ENCODE peak calls at places on chromosomes 3 and 15, in six cellular contexts. One of them, this sample, is unnamed.

GRCh38 chr15:42100021-42100800 is 5.8 kb upstream of the PLA2G4D start:
- DNase-seq in brain microvascular endothelial cell: peak
- DNase-seq in fibroblast of pulmonary artery: no peak
- DNase-seq in PC-3: peak
- DNase-seq in A549: no peak
- DNase-seq in IMR-90: peak
- DNase-seq in this sample: no peak

GRCh38 chr15:78374436-78375393 is 34.6 kb downstream of the CRABP1 start:
- DNase-seq in brain microvascular endothelial cell: no peak
- DNase-seq in fibroblast of pulmonary artery: no peak
- DNase-seq in PC-3: peak
- DNase-seq in A549: peak
- DNase-seq in IMR-90: no peak
- DNase-seq in this sample: no peak

GRCh38 chr15:33027636-33028035 is 166.9 kb downstream of the FMN1 start:
- DNase-seq in brain microvascular endothelial cell: no peak
- DNase-seq in fibroblast of pulmonary artery: no peak
- DNase-seq in PC-3: no peak
- DNase-seq in A549: no peak
- DNase-seq in IMR-90: no peak
- DNase-seq in this sample: no peak

GRCh38 chr3:33858131-33858530 is 59.7 kb downstream of the PDCD6IP start:
- DNase-seq in brain microvascular endothelial cell: no peak
- DNase-seq in fibroblast of pulmonary artery: no peak
- DNase-seq in PC-3: peak
- DNase-seq in A549: no peak
- DNase-seq in IMR-90: no peak
- DNase-seq in this sample: no peak

GRCh38 chr3:17798000-17798399 is 55.6 kb upstream of the TBC1D5 start:
- DNase-seq in brain microvascular endothelial cell: no peak
- DNase-seq in fibroblast of pulmonary artery: no peak
- DNase-seq in PC-3: no peak
- DNase-seq in A549: peak
- DNase-seq in IMR-90: no peak
- DNase-seq in this sample: no peak

GRCh38 chr3:41338276-41338675 is 139.0 kb downstream of the CTNNB1 start:
- DNase-seq in brain microvascular endothelial cell: peak
- DNase-seq in fibroblast of pulmonary artery: peak
- DNase-seq in PC-3: peak
- DNase-seq in A549: no peak
- DNase-seq in IMR-90: peak
- DNase-seq in this sample: no peak

GRCh38 chr3:10557783-10558373 is 52.5 kb upstream of the ATP2B2 start:
- DNase-seq in brain microvascular endothelial cell: peak
- DNase-seq in fibroblast of pulmonary artery: no peak
- DNase-seq in PC-3: peak
- DNase-seq in A549: peak
- DNase-seq in IMR-90: peak
- DNase-seq in this sample: peak

GRCh38 chr15:33569036-33569435 is 258.3 kb downstream of the RYR3 start:
- DNase-seq in brain microvascular endothelial cell: no peak
- DNase-seq in fibroblast of pulmonary artery: no peak
- DNase-seq in PC-3: no peak
- DNase-seq in A549: no peak
- DNase-seq in IMR-90: no peak
- DNase-seq in this sample: no peak

GRCh38 chr3:32176989-32177701 is 61.3 kb upstream of the CMTM8 start:
- DNase-seq in brain microvascular endothelial cell: peak
- DNase-seq in fibroblast of pulmonary artery: peak
- DNase-seq in PC-3: peak
- DNase-seq in A549: peak
- DNase-seq in IMR-90: peak
- DNase-seq in this sample: peak

GRCh38 chr3:72231439-72232196 is 446.7 kb upstream of the PROK2 start:
- DNase-seq in brain microvascular endothelial cell: no peak
- DNase-seq in fibroblast of pulmonary artery: no peak
- DNase-seq in PC-3: no peak
- DNase-seq in A549: no peak
- DNase-seq in IMR-90: no peak
- DNase-seq in this sample: no peak

GRCh38 chr3:4977889-4978258 is 1.4 kb upstream of the BHLHE40 start:
- DNase-seq in brain microvascular endothelial cell: no peak
- DNase-seq in fibroblast of pulmonary artery: no peak
- DNase-seq in PC-3: no peak
- DNase-seq in A549: no peak
- DNase-seq in IMR-90: no peak
- DNase-seq in this sample: no peak

GRCh38 chr3:125069968-125070745 is 14.4 kb upstream of the HEG1 start:
- DNase-seq in brain microvascular endothelial cell: no peak
- DNase-seq in fibroblast of pulmonary artery: no peak
- DNase-seq in PC-3: no peak
- DNase-seq in A549: no peak
- DNase-seq in IMR-90: no peak
- DNase-seq in this sample: no peak

GRCh38 chr3:195549931-195550519 is 6.9 kb upstream of the PPP1R2 start:
- DNase-seq in brain microvascular endothelial cell: no peak
- DNase-seq in fibroblast of pulmonary artery: no peak
- DNase-seq in PC-3: no peak
- DNase-seq in A549: no peak
- DNase-seq in IMR-90: no peak
- DNase-seq in this sample: no peak

GRCh38 chr3:10419637-10420232 is 85.7 kb downstream of the ATP2B2 start:
- DNase-seq in brain microvascular endothelial cell: no peak
- DNase-seq in fibroblast of pulmonary artery: no peak
- DNase-seq in PC-3: peak
- DNase-seq in A549: no peak
- DNase-seq in IMR-90: peak
- DNase-seq in this sample: no peak

GRCh38 chr15:26438316-26438715 is 334.6 kb downstream of the GABRB3 start:
- DNase-seq in brain microvascular endothelial cell: no peak
- DNase-seq in fibroblast of pulmonary artery: no peak
- DNase-seq in PC-3: no peak
- DNase-seq in A549: no peak
- DNase-seq in IMR-90: no peak
- DNase-seq in this sample: no peak

GRCh38 chr3:15812183-15812582 is 14.4 kb upstream of the ANKRD28 start:
- DNase-seq in brain microvascular endothelial cell: no peak
- DNase-seq in fibroblast of pulmonary artery: peak
- DNase-seq in PC-3: peak
- DNase-seq in A549: no peak
- DNase-seq in IMR-90: peak
- DNase-seq in this sample: no peak

GRCh38 chr15:31046759-31047359 is 54.7 kb downstream of the TRPM1 start:
- DNase-seq in brain microvascular endothelial cell: no peak
- DNase-seq in fibroblast of pulmonary artery: no peak
- DNase-seq in PC-3: no peak
- DNase-seq in A549: no peak
- DNase-seq in IMR-90: no peak
- DNase-seq in this sample: no peak

GRCh38 chr15:101070502-101071273 is 151.5 kb downstream of the LRRK1 start:
- DNase-seq in brain microvascular endothelial cell: peak
- DNase-seq in fibroblast of pulmonary artery: peak
- DNase-seq in PC-3: peak
- DNase-seq in A549: no peak
- DNase-seq in IMR-90: peak
- DNase-seq in this sample: peak

GRCh38 chr3:129317014-129317771 is 38.5 kb downstream of the HMCES start:
- DNase-seq in brain microvascular endothelial cell: no peak
- DNase-seq in fibroblast of pulmonary artery: no peak
- DNase-seq in PC-3: no peak
- DNase-seq in A549: no peak
- DNase-seq in IMR-90: no peak
- DNase-seq in this sample: no peak

GRCh38 chr3:77620009-77620408 is 580.1 kb downstream of the ROBO2 start:
- DNase-seq in brain microvascular endothelial cell: peak
- DNase-seq in fibroblast of pulmonary artery: no peak
- DNase-seq in PC-3: peak
- DNase-seq in A549: no peak
- DNase-seq in IMR-90: peak
- DNase-seq in this sample: no peak

GRCh38 chr15:92614791-92615785 is 40.5 kb downstream of the FAM174B start:
- DNase-seq in brain microvascular endothelial cell: no peak
- DNase-seq in fibroblast of pulmonary artery: no peak
- DNase-seq in PC-3: no peak
- DNase-seq in A549: no peak
- DNase-seq in IMR-90: no peak
- DNase-seq in this sample: no peak

DNA sequence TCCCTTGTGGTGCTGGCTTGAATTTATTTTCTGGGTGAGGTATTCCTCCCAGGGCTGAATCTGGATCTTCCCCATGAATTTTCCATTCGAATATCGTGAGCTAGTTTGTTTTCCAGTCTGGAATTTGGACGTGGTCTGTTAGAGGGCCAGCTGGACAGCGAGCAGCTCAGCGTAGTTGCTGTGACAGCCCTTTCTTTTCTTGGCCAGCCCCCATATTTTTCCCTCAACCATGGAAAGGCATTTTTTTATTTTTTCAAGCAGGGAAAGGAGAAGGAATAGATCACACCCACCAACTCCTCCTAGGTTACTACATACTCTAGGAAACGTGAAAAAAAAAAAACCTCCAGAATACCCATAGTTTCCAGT is 152.0 kb downstream of the KLHL25 start:
- DNase-seq in brain microvascular endothelial cell: no peak
- DNase-seq in fibroblast of pulmonary artery: peak
- DNase-seq in PC-3: no peak
- DNase-seq in A549: no peak
- DNase-seq in IMR-90: peak
- DNase-seq in this sample: peak
- H3K4me3 ChIP-seq in brain microvascular endothelial cell: no peak
- H3K4me3 ChIP-seq in fibroblast of pulmonary artery: peak
- H3K4me3 ChIP-seq in PC-3: no peak
- H3K4me3 ChIP-seq in A549: no peak
- H3K4me3 ChIP-seq in IMR-90: peak
- H3K4me3 ChIP-seq in this sample: no peak

GRCh38 chr3:156803949-156804741 is 22.0 kb upstream of the LEKR1 start:
- DNase-seq in brain microvascular endothelial cell: no peak
- DNase-seq in fibroblast of pulmonary artery: no peak
- DNase-seq in PC-3: no peak
- DNase-seq in A549: no peak
- DNase-seq in IMR-90: no peak
- DNase-seq in this sample: no peak

GRCh38 chr3:156802827-156803606 is 23.1 kb upstream of the LEKR1 start:
- DNase-seq in brain microvascular endothelial cell: no peak
- DNase-seq in fibroblast of pulmonary artery: no peak
- DNase-seq in PC-3: no peak
- DNase-seq in A549: no peak
- DNase-seq in IMR-90: no peak
- DNase-seq in this sample: no peak

GRCh38 chr3:156797368-156797767 is 28.8 kb upstream of the LEKR1 start:
- DNase-seq in brain microvascular endothelial cell: no peak
- DNase-seq in fibroblast of pulmonary artery: no peak
- DNase-seq in PC-3: no peak
- DNase-seq in A549: no peak
- DNase-seq in IMR-90: no peak
- DNase-seq in this sample: no peak

GRCh38 chr3:156806698-156807097 is 19.5 kb upstream of the LEKR1 start:
- DNase-seq in brain microvascular endothelial cell: no peak
- DNase-seq in fibroblast of pulmonary artery: no peak
- DNase-seq in PC-3: no peak
- DNase-seq in A549: no peak
- DNase-seq in IMR-90: no peak
- DNase-seq in this sample: no peak

GRCh38 chr3:156801746-156802145 is 24.4 kb upstream of the LEKR1 start:
- DNase-seq in brain microvascular endothelial cell: no peak
- DNase-seq in fibroblast of pulmonary artery: no peak
- DNase-seq in PC-3: no peak
- DNase-seq in A549: no peak
- DNase-seq in IMR-90: no peak
- DNase-seq in this sample: no peak
- TF ChIP-seq CTCF in brain microvascular endothelial cell: no peak
- TF ChIP-seq CTCF in fibroblast of pulmonary artery: no peak
- TF ChIP-seq CTCF in PC-3: no peak
- TF ChIP-seq CTCF in A549: no peak
- TF ChIP-seq CTCF in IMR-90: no peak
- TF ChIP-seq CTCF in this sample: no peak

DNA sequence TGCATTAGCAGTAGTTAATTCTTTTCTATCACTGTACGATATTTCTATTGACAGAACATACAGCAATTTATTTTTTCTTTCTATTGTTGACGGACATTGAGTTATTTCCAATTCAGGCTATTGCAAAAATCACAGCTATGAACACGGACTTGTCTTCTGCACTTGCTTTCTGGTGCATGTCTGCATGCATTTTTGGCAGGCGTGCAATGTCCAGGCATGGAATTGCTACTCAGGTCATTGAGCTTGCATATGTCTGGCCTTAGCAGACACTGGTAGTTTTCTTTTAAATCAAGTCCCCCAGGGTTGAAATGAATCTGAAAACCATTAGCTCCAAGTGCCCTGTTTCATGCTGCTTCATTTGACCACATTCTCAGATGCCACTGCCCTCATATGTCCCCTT is 72.9 kb downstream of the LRIG1 start:
- DNase-seq in brain microvascular endothelial cell: no peak
- DNase-seq in fibroblast of pulmonary artery: no peak
- DNase-seq in PC-3: no peak
- DNase-seq in A549: no peak
- DNase-seq in IMR-90: no peak
- DNase-seq in this sample: no peak
- H3K4me3 ChIP-seq in brain microvascular endothelial cell: no peak
- H3K4me3 ChIP-seq in fibroblast of pulmonary artery: no peak
- H3K4me3 ChIP-seq in PC-3: no peak
- H3K4me3 ChIP-seq in A549: no peak
- H3K4me3 ChIP-seq in IMR-90: no peak
- H3K4me3 ChIP-seq in this sample: no peak

GRCh38 chr3:53675942-53676341 is 170.3 kb downstream of the CHDH start:
- DNase-seq in brain microvascular endothelial cell: no peak
- DNase-seq in fibroblast of pulmonary artery: no peak
- DNase-seq in PC-3: no peak
- DNase-seq in A549: no peak
- DNase-seq in IMR-90: no peak
- DNase-seq in this sample: no peak

GRCh38 chr3:53674582-53674981 is 171.6 kb downstream of the CHDH start:
- DNase-seq in brain microvascular endothelial cell: no peak
- DNase-seq in fibroblast of pulmonary artery: no peak
- DNase-seq in PC-3: no peak
- DNase-seq in A549: no peak
- DNase-seq in IMR-90: no peak
- DNase-seq in this sample: no peak

GRCh38 chr3:53680026-53680425 is 166.2 kb downstream of the CHDH start:
- DNase-seq in brain microvascular endothelial cell: no peak
- DNase-seq in fibroblast of pulmonary artery: peak
- DNase-seq in PC-3: no peak
- DNase-seq in A549: no peak
- DNase-seq in IMR-90: peak
- DNase-seq in this sample: no peak

GRCh38 chr3:53675022-53675697 is 171.1 kb downstream of the CHDH start:
- DNase-seq in brain microvascular endothelial cell: no peak
- DNase-seq in fibroblast of pulmonary artery: no peak
- DNase-seq in PC-3: no peak
- DNase-seq in A549: no peak
- DNase-seq in IMR-90: no peak
- DNase-seq in this sample: no peak

DNA sequence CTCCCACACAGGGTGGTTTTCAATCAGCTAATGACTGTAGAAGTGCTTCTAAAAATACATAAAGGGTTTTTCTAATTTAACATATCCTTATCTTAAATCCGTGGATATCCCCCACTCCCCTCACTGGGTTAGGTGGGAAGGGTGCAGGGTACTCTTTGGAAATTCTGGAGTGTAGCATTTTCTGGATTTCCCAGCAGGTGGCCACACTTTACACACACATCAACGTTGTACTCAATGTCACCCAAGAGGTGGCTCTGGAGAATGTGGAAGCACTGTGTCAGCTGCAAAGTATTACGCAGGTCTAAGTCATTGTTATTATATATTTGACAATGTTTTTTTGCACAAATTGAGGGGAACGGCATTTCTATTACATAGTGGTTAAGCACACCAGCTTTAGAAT is 168.8 kb downstream of the CHDH start:
- DNase-seq in brain microvascular endothelial cell: no peak
- DNase-seq in fibroblast of pulmonary artery: no peak
- DNase-seq in PC-3: peak
- DNase-seq in A549: no peak
- DNase-seq in IMR-90: no peak
- DNase-seq in this sample: no peak
- TF ChIP-seq CTCF in brain microvascular endothelial cell: peak
- TF ChIP-seq CTCF in fibroblast of pulmonary artery: no peak
- TF ChIP-seq CTCF in PC-3: peak
- TF ChIP-seq CTCF in A549: peak
- TF ChIP-seq CTCF in IMR-90: no peak
- TF ChIP-seq CTCF in this sample: no peak